ENCODE peak calls at places on chromosomes 13 and 19, in eight cellular contexts. E, Q, S, Y, O, M, A and L are unnamed samples.

GRCh38 chr13:36998624-36999041 is 507 bp downstream of the ALG5 start:
- DNase-seq in E (no peak), Q (no peak), S (peak), Y (peak), O (peak), M (peak), A (peak), L (no peak)

GRCh38 chr19:31574251-31574973 is 225.2 kb upstream of the TSHZ3 start:
- DNase-seq in E (no peak), Q (no peak), S (no peak), Y (no peak), O (no peak), M (no peak), A (peak), L (no peak)

GRCh38 chr13:99955747-99956472 is 15.7 kb downstream of the ZIC5 start:
- DNase-seq in E (no peak), Q (no peak), S (peak), Y (peak), O (no peak), M (no peak), A (peak), L (no peak)

GRCh38 chr13:75226092-75226491 is 255.9 kb downstream of the TBC1D4 start:
- DNase-seq in E (peak), Q (no peak), S (peak), Y (peak), O (no peak), M (peak), A (no peak), L (peak)

GRCh38 chr19:339262-339887 is 5.2 kb downstream of the MIER2 start:
- DNase-seq in E (peak), Q (no peak), S (no peak), Y (no peak), O (no peak), M (no peak), A (no peak), L (no peak)

GRCh38 chr19:55376381-55376933 is at the start of gene TMEM190:
- DNase-seq in E (no peak), Q (no peak), S (no peak), Y (peak), O (no peak), M (peak), A (no peak), L (no peak)

GRCh38 chr19:50794074-50794777 is 4.0 kb downstream of the ACP4 start:
- DNase-seq in E (peak), Q (no peak), S (peak), Y (no peak), O (no peak), M (peak), A (no peak), L (peak)

GRCh38 chr19:6273701-6274601 is 5.8 kb downstream of the MLLT1 start:
- DNase-seq in E (peak), Q (peak), S (peak), Y (no peak), O (peak), M (peak), A (peak), L (peak)

GRCh38 chr19:34480971-34481821 is at the start of gene WTIP:
- DNase-seq in E (peak), Q (no peak), S (peak), Y (peak), O (peak), M (no peak), A (no peak), L (peak)

GRCh38 chr13:106103779-106104178 is 431.7 kb downstream of the EFNB2 start:
- DNase-seq in E (peak), Q (no peak), S (peak), Y (no peak), O (no peak), M (peak), A (no peak), L (peak)

GRCh38 chr13:48749699-48750473 is 96.2 kb downstream of the CYSLTR2 start:
- DNase-seq in E (peak), Q (no peak), S (peak), Y (peak), O (peak), M (peak), A (peak), L (peak)

GRCh38 chr19:22332924-22333323 is 46.7 kb downstream of the ZNF729 start:
- DNase-seq in E (peak), Q (no peak), S (peak), Y (no peak), O (no peak), M (no peak), A (no peak), L (no peak)

GRCh38 chr13:26377038-26377437 is 123.1 kb downstream of the CDK8 start:
- DNase-seq in E (peak), Q (no peak), S (peak), Y (peak), O (peak), M (peak), A (no peak), L (peak)

GRCh38 chr19:6723108-6723618 is 2.7 kb upstream of the C3 start:
- DNase-seq in E (no peak), Q (no peak), S (no peak), Y (no peak), O (no peak), M (no peak), A (no peak), L (peak)

GRCh38 chr19:58558066-58558622 is at the start of gene UBE2M:
- DNase-seq in E (no peak), Q (no peak), S (peak), Y (peak), O (no peak), M (no peak), A (peak), L (no peak)

GRCh38 chr19:2469102-2469914 is 6.6 kb upstream of the GADD45B start:
- DNase-seq in E (peak), Q (no peak), S (peak), Y (peak), O (no peak), M (no peak), A (no peak), L (peak)

GRCh38 chr13:50406831-50407230 is 391.6 kb downstream of the KCNRG start:
- DNase-seq in E (no peak), Q (no peak), S (no peak), Y (no peak), O (no peak), M (no peak), A (no peak), L (no peak)

GRCh38 chr19:6324757-6325156 is 8.7 kb downstream of the ACER1 start:
- DNase-seq in E (no peak), Q (no peak), S (no peak), Y (no peak), O (no peak), M (no peak), A (no peak), L (no peak)

GRCh38 chr19:1361601-1362384 is 21.9 kb upstream of the NDUFS7 start:
- DNase-seq in E (peak), Q (no peak), S (peak), Y (no peak), O (no peak), M (no peak), A (no peak), L (peak)

GRCh38 chr13:44397766-44398223 is 24.2 kb downstream of the SERP2 start:
- DNase-seq in E (peak), Q (no peak), S (no peak), Y (no peak), O (no peak), M (no peak), A (peak), L (no peak)

GRCh38 chr13:39577203-39577602 is 25.8 kb downstream of the LHFPL6 start:
- DNase-seq in E (no peak), Q (no peak), S (no peak), Y (no peak), O (no peak), M (no peak), A (no peak), L (no peak)

GRCh38 chr13:34591801-34592454 is 350.1 kb upstream of the NBEA start:
- DNase-seq in E (no peak), Q (no peak), S (no peak), Y (no peak), O (no peak), M (no peak), A (no peak), L (no peak)